ENCODE peak calls at places on chromosomes 7 and 10, in eight cellular contexts. One of them, this sample, is unnamed.

GRCh38 chr10:53093878-53094277 is 321.3 kb upstream of the MBL2 start:
- DNase-seq in BJ: no peak
- DNase-seq in brain microvascular endothelial cell: no peak
- DNase-seq in LoVo: no peak
- DNase-seq in H7: no peak
- DNase-seq in iris pigment epithelial cell: no peak
- DNase-seq in mammary epithelial cell: no peak
- DNase-seq in dermis blood vessel endothelial cell: no peak
- DNase-seq in this sample: no peak

GRCh38 chr7:22671177-22671879 is 55.7 kb upstream of the IL6 start:
- DNase-seq in BJ: peak; percentile 22
- DNase-seq in brain microvascular endothelial cell: no peak
- DNase-seq in LoVo: no peak
- DNase-seq in H7: no peak
- DNase-seq in iris pigment epithelial cell: peak; percentile 74
- DNase-seq in mammary epithelial cell: peak; percentile 20
- DNase-seq in dermis blood vessel endothelial cell: no peak
- DNase-seq in this sample: no peak

GRCh38 chr10:12835709-12836108 is 165.8 kb downstream of the CCDC3 start:
- DNase-seq in BJ: no peak
- DNase-seq in brain microvascular endothelial cell: peak; percentile 50
- DNase-seq in LoVo: no peak
- DNase-seq in H7: no peak
- DNase-seq in iris pigment epithelial cell: no peak
- DNase-seq in mammary epithelial cell: peak; percentile 63
- DNase-seq in dermis blood vessel endothelial cell: peak; percentile 73
- DNase-seq in this sample: peak; percentile 67

GRCh38 chr7:114426380-114426779 is 11.8 kb downstream of the FOXP2 start:
- DNase-seq in BJ: no peak
- DNase-seq in brain microvascular endothelial cell: no peak
- DNase-seq in LoVo: no peak
- DNase-seq in H7: no peak
- DNase-seq in iris pigment epithelial cell: no peak
- DNase-seq in mammary epithelial cell: no peak
- DNase-seq in dermis blood vessel endothelial cell: no peak
- DNase-seq in this sample: no peak

GRCh38 chr10:69215405-69216176 is 4.5 kb upstream of the HKDC1 start:
- DNase-seq in BJ: no peak
- DNase-seq in brain microvascular endothelial cell: no peak
- DNase-seq in LoVo: no peak
- DNase-seq in H7: no peak
- DNase-seq in iris pigment epithelial cell: peak; percentile 38
- DNase-seq in mammary epithelial cell: no peak
- DNase-seq in dermis blood vessel endothelial cell: peak; percentile 49
- DNase-seq in this sample: no peak

GRCh38 chr10:11742009-11742778 is at the start of gene ECHDC3:
- DNase-seq in BJ: no peak
- DNase-seq in brain microvascular endothelial cell: peak; percentile 7
- DNase-seq in LoVo: no peak
- DNase-seq in H7: peak; percentile 95
- DNase-seq in iris pigment epithelial cell: peak; percentile 26
- DNase-seq in mammary epithelial cell: peak; percentile 19
- DNase-seq in dermis blood vessel endothelial cell: peak; percentile 36
- DNase-seq in this sample: peak; percentile 91

GRCh38 chr7:42186181-42186580 is 50.8 kb downstream of the GLI3 start:
- DNase-seq in BJ: no peak
- DNase-seq in brain microvascular endothelial cell: no peak
- DNase-seq in LoVo: no peak
- DNase-seq in H7: peak; percentile 66
- DNase-seq in iris pigment epithelial cell: no peak
- DNase-seq in mammary epithelial cell: no peak
- DNase-seq in dermis blood vessel endothelial cell: peak; percentile 7
- DNase-seq in this sample: no peak

GRCh38 chr7:95004618-95005282 is 97.4 kb downstream of the PPP1R9A start:
- DNase-seq in BJ: no peak
- DNase-seq in brain microvascular endothelial cell: peak; percentile 15
- DNase-seq in LoVo: no peak
- DNase-seq in H7: no peak
- DNase-seq in iris pigment epithelial cell: no peak
- DNase-seq in mammary epithelial cell: no peak
- DNase-seq in dermis blood vessel endothelial cell: no peak
- DNase-seq in this sample: no peak

GRCh38 chr10:7563770-7564169 is 103.0 kb downstream of the ITIH5 start:
- DNase-seq in BJ: no peak
- DNase-seq in brain microvascular endothelial cell: no peak
- DNase-seq in LoVo: no peak
- DNase-seq in H7: no peak
- DNase-seq in iris pigment epithelial cell: no peak
- DNase-seq in mammary epithelial cell: no peak
- DNase-seq in dermis blood vessel endothelial cell: no peak
- DNase-seq in this sample: peak; percentile 63

GRCh38 chr10:134743-135600 is at the start of gene ZMYND11:
- DNase-seq in BJ: no peak
- DNase-seq in brain microvascular endothelial cell: peak; percentile 8
- DNase-seq in LoVo: peak; percentile 37
- DNase-seq in H7: peak; percentile 90
- DNase-seq in iris pigment epithelial cell: peak; percentile 59
- DNase-seq in mammary epithelial cell: peak; percentile 60
- DNase-seq in dermis blood vessel endothelial cell: peak; percentile 72
- DNase-seq in this sample: peak; percentile 91

GRCh38 chr10:20276127-20276979 is 460.1 kb downstream of the PLXDC2 start:
- DNase-seq in BJ: no peak
- DNase-seq in brain microvascular endothelial cell: no peak
- DNase-seq in LoVo: no peak
- DNase-seq in H7: no peak
- DNase-seq in iris pigment epithelial cell: peak; percentile 16
- DNase-seq in mammary epithelial cell: peak; percentile 96
- DNase-seq in dermis blood vessel endothelial cell: no peak
- DNase-seq in this sample: no peak

GRCh38 chr7:123718773-123719480 is 29.9 kb downstream of the WASL start:
- DNase-seq in BJ: no peak
- DNase-seq in brain microvascular endothelial cell: no peak
- DNase-seq in LoVo: no peak
- DNase-seq in H7: no peak
- DNase-seq in iris pigment epithelial cell: no peak
- DNase-seq in mammary epithelial cell: no peak
- DNase-seq in dermis blood vessel endothelial cell: no peak
- DNase-seq in this sample: no peak

GRCh38 chr10:120460776-120461175 is 3.7 kb downstream of the PLPP4 start:
- DNase-seq in BJ: peak; percentile 96
- DNase-seq in brain microvascular endothelial cell: peak; percentile 93
- DNase-seq in LoVo: no peak
- DNase-seq in H7: no peak
- DNase-seq in iris pigment epithelial cell: peak; percentile 99
- DNase-seq in mammary epithelial cell: peak; percentile 91
- DNase-seq in dermis blood vessel endothelial cell: no peak
- DNase-seq in this sample: no peak

GRCh38 chr10:45000138-45000763 is 472 bp upstream of the ZNF22 start:
- DNase-seq in BJ: no peak
- DNase-seq in brain microvascular endothelial cell: peak; percentile 73
- DNase-seq in LoVo: no peak
- DNase-seq in H7: no peak
- DNase-seq in iris pigment epithelial cell: peak; percentile 86
- DNase-seq in mammary epithelial cell: no peak
- DNase-seq in dermis blood vessel endothelial cell: peak; percentile 88
- DNase-seq in this sample: peak; percentile 93

GRCh38 chr10:62388328-62388727 is 14.2 kb downstream of the ZNF365 start:
- DNase-seq in BJ: no peak
- DNase-seq in brain microvascular endothelial cell: no peak
- DNase-seq in LoVo: no peak
- DNase-seq in H7: no peak
- DNase-seq in iris pigment epithelial cell: no peak
- DNase-seq in mammary epithelial cell: no peak
- DNase-seq in dermis blood vessel endothelial cell: no peak
- DNase-seq in this sample: no peak

GRCh38 chr7:22296916-22297315 is 60.0 kb downstream of the RAPGEF5 start:
- DNase-seq in BJ: no peak
- DNase-seq in brain microvascular endothelial cell: no peak
- DNase-seq in LoVo: no peak
- DNase-seq in H7: no peak
- DNase-seq in iris pigment epithelial cell: no peak
- DNase-seq in mammary epithelial cell: no peak
- DNase-seq in dermis blood vessel endothelial cell: peak; percentile 55
- DNase-seq in this sample: no peak

GRCh38 chr7:17681965-17682364 is 258.3 kb downstream of the SNX13 start:
- DNase-seq in BJ: no peak
- DNase-seq in brain microvascular endothelial cell: no peak
- DNase-seq in LoVo: no peak
- DNase-seq in H7: no peak
- DNase-seq in iris pigment epithelial cell: peak; percentile 23
- DNase-seq in mammary epithelial cell: no peak
- DNase-seq in dermis blood vessel endothelial cell: no peak
- DNase-seq in this sample: no peak

GRCh38 chr10:132608511-132609195 is 71.1 kb downstream of the INPP5A start:
- DNase-seq in BJ: no peak
- DNase-seq in brain microvascular endothelial cell: no peak
- DNase-seq in LoVo: no peak
- DNase-seq in H7: peak; percentile 62
- DNase-seq in iris pigment epithelial cell: no peak
- DNase-seq in mammary epithelial cell: no peak
- DNase-seq in dermis blood vessel endothelial cell: no peak
- DNase-seq in this sample: peak; percentile 40

GRCh38 chr7:13169356-13169755 is 481.9 kb downstream of the ARL4A start:
- DNase-seq in BJ: no peak
- DNase-seq in brain microvascular endothelial cell: no peak
- DNase-seq in LoVo: no peak
- DNase-seq in H7: no peak
- DNase-seq in iris pigment epithelial cell: no peak
- DNase-seq in mammary epithelial cell: no peak
- DNase-seq in dermis blood vessel endothelial cell: no peak
- DNase-seq in this sample: no peak

GRCh38 chr10:66176772-66177171 is 749.1 kb upstream of the LRRTM3 start:
- DNase-seq in BJ: no peak
- DNase-seq in brain microvascular endothelial cell: peak; percentile 22
- DNase-seq in LoVo: no peak
- DNase-seq in H7: no peak
- DNase-seq in iris pigment epithelial cell: peak; percentile 91
- DNase-seq in mammary epithelial cell: no peak
- DNase-seq in dermis blood vessel endothelial cell: no peak
- DNase-seq in this sample: no peak

GRCh38 chr7:21923663-21924062 is 22.0 kb downstream of the CDCA7L start:
- DNase-seq in BJ: no peak
- DNase-seq in brain microvascular endothelial cell: peak; percentile 41
- DNase-seq in LoVo: peak; percentile 42
- DNase-seq in H7: no peak
- DNase-seq in iris pigment epithelial cell: peak; percentile 75
- DNase-seq in mammary epithelial cell: no peak
- DNase-seq in dermis blood vessel endothelial cell: peak; percentile 88
- DNase-seq in this sample: no peak

GRCh38 chr10:3071405-3072198 is 4.3 kb downstream of the PFKP start:
- DNase-seq in BJ: no peak
- DNase-seq in brain microvascular endothelial cell: peak; percentile 92
- DNase-seq in LoVo: peak; percentile 71
- DNase-seq in H7: no peak
- DNase-seq in iris pigment epithelial cell: peak; percentile 93
- DNase-seq in mammary epithelial cell: peak; percentile 95
- DNase-seq in dermis blood vessel endothelial cell: peak; percentile 98
- DNase-seq in this sample: no peak

GRCh38 chr7:30047124-30047523 is 18.9 kb downstream of the PLEKHA8 start:
- DNase-seq in BJ: no peak
- DNase-seq in brain microvascular endothelial cell: no peak
- DNase-seq in LoVo: no peak
- DNase-seq in H7: no peak
- DNase-seq in iris pigment epithelial cell: no peak
- DNase-seq in mammary epithelial cell: no peak
- DNase-seq in dermis blood vessel endothelial cell: no peak
- DNase-seq in this sample: no peak

GRCh38 chr7:151890355-151891004 is 13.6 kb upstream of the PRKAG2 start:
- DNase-seq in BJ: no peak
- DNase-seq in brain microvascular endothelial cell: no peak
- DNase-seq in LoVo: no peak
- DNase-seq in H7: peak; percentile 73
- DNase-seq in iris pigment epithelial cell: no peak
- DNase-seq in mammary epithelial cell: no peak
- DNase-seq in dermis blood vessel endothelial cell: no peak
- DNase-seq in this sample: no peak

GRCh38 chr10:118484152-118484871 is 111.1 kb downstream of the PRLHR start:
- DNase-seq in BJ: no peak
- DNase-seq in brain microvascular endothelial cell: no peak
- DNase-seq in LoVo: no peak
- DNase-seq in H7: no peak
- DNase-seq in iris pigment epithelial cell: no peak
- DNase-seq in mammary epithelial cell: no peak
- DNase-seq in dermis blood vessel endothelial cell: no peak
- DNase-seq in this sample: no peak

GRCh38 chr7:127879436-127879835 is 151.8 kb downstream of the LRRC4 start:
- DNase-seq in BJ: no peak
- DNase-seq in brain microvascular endothelial cell: peak; percentile 31
- DNase-seq in LoVo: no peak
- DNase-seq in H7: no peak
- DNase-seq in iris pigment epithelial cell: no peak
- DNase-seq in mammary epithelial cell: no peak
- DNase-seq in dermis blood vessel endothelial cell: no peak
- DNase-seq in this sample: no peak

GRCh38 chr7:115585015-115585655 is 445.4 kb downstream of the TFEC start:
- DNase-seq in BJ: no peak
- DNase-seq in brain microvascular endothelial cell: peak; percentile 27
- DNase-seq in LoVo: peak; percentile 28
- DNase-seq in H7: no peak
- DNase-seq in iris pigment epithelial cell: peak; percentile 16
- DNase-seq in mammary epithelial cell: peak; percentile 69
- DNase-seq in dermis blood vessel endothelial cell: no peak
- DNase-seq in this sample: peak; percentile 30

GRCh38 chr7:149771696-149772235 is 1.6 kb downstream of the ZNF467 start:
- DNase-seq in BJ: peak; percentile 17
- DNase-seq in brain microvascular endothelial cell: peak; percentile 43
- DNase-seq in LoVo: peak; percentile 93
- DNase-seq in H7: peak; percentile 99
- DNase-seq in iris pigment epithelial cell: peak; percentile 83
- DNase-seq in mammary epithelial cell: peak; percentile 78
- DNase-seq in dermis blood vessel endothelial cell: peak; percentile 83
- DNase-seq in this sample: peak; percentile 98

GRCh38 chr7:65509368-65510186 is 135.9 kb downstream of the ZNF92 start:
- DNase-seq in BJ: no peak
- DNase-seq in brain microvascular endothelial cell: no peak
- DNase-seq in LoVo: no peak
- DNase-seq in H7: peak; percentile 28
- DNase-seq in iris pigment epithelial cell: no peak
- DNase-seq in mammary epithelial cell: peak; percentile 0
- DNase-seq in dermis blood vessel endothelial cell: no peak
- DNase-seq in this sample: peak; percentile 7

GRCh38 chr10:20855398-20856038 is 41.6 kb downstream of the NEBL start:
- DNase-seq in BJ: no peak
- DNase-seq in brain microvascular endothelial cell: no peak
- DNase-seq in LoVo: no peak
- DNase-seq in H7: no peak
- DNase-seq in iris pigment epithelial cell: peak; percentile 46
- DNase-seq in mammary epithelial cell: no peak
- DNase-seq in dermis blood vessel endothelial cell: peak; percentile 47
- DNase-seq in this sample: no peak

GRCh38 chr10:12056758-12057157 is 12.0 kb upstream of the DHTKD1 start:
- DNase-seq in BJ: no peak
- DNase-seq in brain microvascular endothelial cell: no peak
- DNase-seq in LoVo: no peak
- DNase-seq in H7: no peak
- DNase-seq in iris pigment epithelial cell: no peak
- DNase-seq in mammary epithelial cell: no peak
- DNase-seq in dermis blood vessel endothelial cell: no peak
- DNase-seq in this sample: no peak

GRCh38 chr10:79111427-79111826 is 42.7 kb downstream of the ZMIZ1 start:
- DNase-seq in BJ: no peak
- DNase-seq in brain microvascular endothelial cell: peak; percentile 20
- DNase-seq in LoVo: no peak
- DNase-seq in H7: no peak
- DNase-seq in iris pigment epithelial cell: peak; percentile 59
- DNase-seq in mammary epithelial cell: peak; percentile 86
- DNase-seq in dermis blood vessel endothelial cell: peak; percentile 39
- DNase-seq in this sample: no peak

GRCh38 chr7:32068411-32068905 is 1.7 kb downstream of the PDE1C start:
- DNase-seq in BJ: no peak
- DNase-seq in brain microvascular endothelial cell: no peak
- DNase-seq in LoVo: no peak
- DNase-seq in H7: no peak
- DNase-seq in iris pigment epithelial cell: no peak
- DNase-seq in mammary epithelial cell: peak; percentile 34
- DNase-seq in dermis blood vessel endothelial cell: no peak
- DNase-seq in this sample: no peak

GRCh38 chr10:88754272-88754671 is 5.5 kb upstream of the LIPN start:
- DNase-seq in BJ: peak; percentile 75
- DNase-seq in brain microvascular endothelial cell: peak; percentile 53
- DNase-seq in LoVo: no peak
- DNase-seq in H7: no peak
- DNase-seq in iris pigment epithelial cell: peak; percentile 64
- DNase-seq in mammary epithelial cell: no peak
- DNase-seq in dermis blood vessel endothelial cell: peak; percentile 2
- DNase-seq in this sample: no peak